ENCODE peak calls at places on chromosomes 13 and 19, in eight cellular contexts. K is effector memory CD4-positive, alpha-beta T cell; L is transverse colon; Q is heart left ventricle; R is uterus; J is IMR-90; O is breast epithelium; E is brain microvascular endothelial cell. M is an unnamed sample.

GRCh38 chr13:49620170-49620621 is 8.1 kb upstream of the ARL11 start:
- DNase-seq in L (peak; percentile 33), E (no peak), R (no peak), Q (no peak), O (no peak), J (no peak), K (no peak), M (no peak)

GRCh38 chr13:102309110-102309509 is 92.7 kb downstream of the FGF14 start:
- DNase-seq in J (no peak), Q (no peak), L (no peak), O (no peak), R (no peak), E (no peak), K (no peak), M (no peak)

GRCh38 chr13:50575138-50575537 is 268.4 kb downstream of the DLEU7 start:
- DNase-seq in L (no peak), Q (no peak), K (no peak), E (no peak), R (no peak), J (no peak), O (no peak), M (no peak)

GRCh38 chr13:60051754-60052153 is 112.0 kb downstream of the DIAPH3 start:
- DNase-seq in L (no peak), O (no peak), R (no peak), Q (no peak), E (no peak), K (no peak), J (no peak), M (no peak)

GRCh38 chr19:1064661-1065605 is 2.0 kb upstream of the ARHGAP45 start:
- DNase-seq in E (no peak), R (no peak), K (no peak), L (peak; percentile 81), Q (no peak), J (peak; percentile 68), O (no peak), M (peak; percentile 64)

GRCh38 chr19:7294571-7295212 is 478 bp upstream of the INSR start:
- DNase-seq in K (no peak), Q (peak; percentile 80), O (peak; percentile 48), E (no peak), L (peak; percentile 83), J (peak; percentile 16), R (peak; percentile 69), M (no peak)

GRCh38 chr13:98910501-98910951 is 67.3 kb downstream of the DOCK9 start:
- DNase-seq in E (peak; percentile 80), O (no peak), L (no peak), K (no peak), J (peak; percentile 70), Q (peak; percentile 44), R (peak; percentile 34), M (peak; percentile 43)

GRCh38 chr19:34241513-34242337 is 12.6 kb upstream of the GARRE1 start:
- DNase-seq in Q (no peak), O (no peak), L (peak; percentile 75), E (no peak), R (no peak), K (no peak), J (no peak), M (no peak)

GRCh38 chr13:20174656-20175405 is 14.0 kb upstream of the GJA3 start:
- DNase-seq in E (peak; percentile 91), Q (peak; percentile 54), L (peak; percentile 85), J (peak; percentile 99), K (no peak), R (peak; percentile 76), O (peak; percentile 57), M (no peak)

GRCh38 chr19:38837304-38837626 is 5.7 kb upstream of the ECH1 start:
- DNase-seq in K (no peak), O (no peak), E (no peak), J (no peak), L (no peak), Q (no peak), R (no peak), M (no peak)

GRCh38 chr19:9751449-9751848 is 17.1 kb downstream of the ZNF846 start:
- DNase-seq in Q (no peak), J (no peak), E (no peak), K (no peak), O (no peak), L (no peak), R (no peak), M (no peak)

GRCh38 chr13:109309625-109310363 is 476.6 kb downstream of the IRS2 start:
- DNase-seq in L (no peak), Q (no peak), J (no peak), O (no peak), E (no peak), K (no peak), R (no peak), M (no peak)

GRCh38 chr13:98842074-98842473 is 89.6 kb upstream of the SLC15A1 start:
- DNase-seq in J (no peak), K (no peak), Q (no peak), E (no peak), R (no peak), O (no peak), L (no peak), M (no peak)

GRCh38 chr19:2294377-2295335 is 12.7 kb upstream of the PEAK3 start:
- DNase-seq in O (no peak), L (no peak), K (no peak), J (peak; percentile 54), Q (no peak), E (no peak), R (peak; percentile 61), M (no peak)

DNA sequence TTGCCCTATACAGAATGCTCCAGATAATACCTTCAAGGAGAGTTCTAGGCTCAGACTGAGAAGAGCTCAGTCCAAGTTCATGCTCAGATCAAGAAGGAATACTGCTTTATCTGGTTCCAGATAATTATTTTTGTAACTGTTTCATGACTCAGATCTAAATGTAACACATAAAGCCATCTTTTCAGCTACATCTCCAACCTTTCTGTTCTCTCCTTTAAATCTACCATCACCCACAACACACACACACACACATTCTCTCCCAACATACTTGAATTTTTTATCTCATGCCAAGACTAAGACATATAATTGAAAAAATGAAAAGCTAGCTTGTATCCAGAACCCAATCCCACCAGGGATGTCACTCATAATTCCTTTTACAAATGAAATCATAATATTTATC is 7.6 kb downstream of the KATNAL1 start:
- DNase-seq in L (no peak), Q (no peak), R (no peak), E (no peak), K (no peak), J (peak; percentile 35), O (no peak), M (no peak)
- H3K27ac ChIP-seq in L (no peak overlapping the region), Q (no peak overlapping the region), R (no peak overlapping the region), E (peak overlapping the region; percentile 85), K (no peak overlapping the region), J (no peak overlapping the region), O (no peak overlapping the region), M (no peak overlapping the region)

GRCh38 chr13:103351035-103351828 is 285.0 kb upstream of the SLC10A2 start:
- DNase-seq in O (no peak), L (peak; percentile 10), E (peak; percentile 46), R (no peak), J (no peak), Q (peak; percentile 8), K (no peak), M (no peak)
- H3K4me3 ChIP-seq in O (no peak overlapping the region), L (no peak overlapping the region), E (no peak overlapping the region), R (no peak overlapping the region), J (no peak overlapping the region), Q (no peak overlapping the region), K (no peak overlapping the region), M (no peak overlapping the region)

GRCh38 chr19:45279587-45280192 is 28.6 kb downstream of the MARK4 start:
- DNase-seq in Q (no peak), O (no peak), R (no peak), J (no peak), E (no peak), L (no peak), K (no peak), M (no peak)
- H3K36me3 ChIP-seq in Q (no peaks in the 10 kb centered on the region), O (no peaks in the 10 kb centered on the region), R (no peaks in the 10 kb centered on the region), J (peaks cover 48% of the 10 kb centered on the region), E (peaks cover 30% of the 10 kb centered on the region), L (no peaks in the 10 kb centered on the region), K (peaks cover 11% of the 10 kb centered on the region), M (peaks cover 6% of the 10 kb centered on the region)

DNA sequence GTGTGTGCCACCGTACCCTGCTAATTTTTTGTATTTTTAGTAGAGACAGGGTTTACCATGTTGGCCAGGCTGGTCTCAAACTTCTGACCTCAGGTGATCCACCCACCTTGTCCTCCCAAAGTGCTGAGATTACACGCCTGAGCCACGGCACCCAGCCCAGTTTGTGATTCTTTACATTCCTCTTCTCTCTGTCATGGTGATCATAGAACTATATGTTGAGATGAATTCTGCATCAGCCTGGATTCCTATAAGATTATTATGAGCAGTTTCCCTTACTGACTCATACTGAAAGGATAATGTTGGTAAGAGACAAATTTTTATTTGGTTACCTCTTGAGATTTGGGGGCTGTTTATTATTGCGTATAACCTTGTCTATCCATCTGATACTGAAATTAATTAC is 121.5 kb upstream of the CSNK1A1L start:
- DNase-seq in O (no peak), Q (no peak), R (no peak), K (no peak), J (peak; percentile 75), E (peak; percentile 69), L (no peak), M (no peak)
- H3K27ac ChIP-seq in O (no peak overlapping the region), Q (no peak overlapping the region), R (no peak overlapping the region), K (no peak overlapping the region), J (no peak overlapping the region), E (peak overlapping the region; percentile 60), L (no peak overlapping the region), M (no peak overlapping the region)

GRCh38 chr19:51024924-51025323 is 1.5 kb downstream of the KLK11 start:
- DNase-seq in K (no peak), J (no peak), R (no peak), Q (no peak), E (no peak), O (no peak), L (no peak), M (no peak)
- H3K4me3 ChIP-seq in K (no peak overlapping the region), J (no peak overlapping the region), R (no peak overlapping the region), Q (no peak overlapping the region), E (no peak overlapping the region), O (no peak overlapping the region), L (no peak overlapping the region), M (no peak overlapping the region)

GRCh38 chr19:49107625-49108459 is 6.3 kb upstream of the LIN7B start:
- DNase-seq in E (no peak), L (no peak), J (no peak), R (no peak), Q (no peak), K (no peak), O (no peak), M (no peak)
- H3K36me3 ChIP-seq in E (peaks cover 61% of the 10 kb centered on the region), L (no peaks in the 10 kb centered on the region), J (peaks cover 61% of the 10 kb centered on the region), R (no peaks in the 10 kb centered on the region), Q (no peaks in the 10 kb centered on the region), K (peaks cover 56% of the 10 kb centered on the region), O (no peaks in the 10 kb centered on the region), M (peaks cover 41% of the 10 kb centered on the region)

GRCh38 chr13:40273173-40274000 is 393.1 kb downstream of the FOXO1 start:
- DNase-seq in J (no peak), Q (no peak), O (peak; percentile 40), R (no peak), L (no peak), K (no peak), E (no peak), M (no peak)

GRCh38 chr13:40271511-40271910 is 394.9 kb downstream of the FOXO1 start:
- DNase-seq in J (no peak), K (no peak), Q (peak; percentile 30), E (no peak), L (peak; percentile 14), R (peak; percentile 43), O (peak; percentile 48), M (no peak)

GRCh38 chr13:40272776-40273139 is 393.7 kb downstream of the FOXO1 start:
- DNase-seq in K (no peak), L (no peak), E (peak; percentile 53), J (peak; percentile 8), O (no peak), R (peak; percentile 46), Q (no peak), M (no peak)

GRCh38 chr13:40275155-40275554 is 391.3 kb downstream of the FOXO1 start:
- DNase-seq in K (no peak), L (no peak), Q (no peak), J (no peak), E (no peak), O (no peak), R (no peak), M (no peak)

GRCh38 chr13:40271931-40272775 is 394.3 kb downstream of the FOXO1 start:
- DNase-seq in L (peak; percentile 38), E (peak; percentile 73), Q (peak; percentile 58), O (peak; percentile 97), K (no peak), J (peak; percentile 22), R (peak; percentile 91), M (no peak)
- H3K27ac ChIP-seq in L (peak overlapping the region; percentile 57), E (peak overlapping the region; percentile 47), Q (peak overlapping the region; percentile 85), O (peak overlapping the region; percentile 93), K (no peak overlapping the region), J (no peak overlapping the region), R (peak overlapping the region; percentile 88), M (no peak overlapping the region)